ENCODE peak calls at places on chromosomes 2 and 18, in five cellular contexts. L is stimulated activated CD8-positive, alpha-beta memory T cell treated with anti-CD3 and anti-CD28 coated beads, Interleukin-4, amount 100 ng/mL, for 4 hours; P is iPS-NIHi11; B is HT-29; F is activated CD4-positive, alpha-beta T cell treated with anti-CD3 and anti-CD28 coated beads, Interleukin-2, amount 50 U/mL, for 24 hours. I is an unnamed sample.

GRCh38 chr2:31363956-31364750 is 50.4 kb downstream of the XDH start:
- DNase-seq in L (no peak), P (no peak), B (no peak), F (no peak), I (no peak)

GRCh38 chr18:23828426-23828825 is 139.2 kb downstream of the LAMA3 start:
- DNase-seq in L (peak), P (no peak), B (peak), F (peak), I (no peak)

GRCh38 chr2:28277466-28277865 is 115.2 kb upstream of the FOSL2 start:
- DNase-seq in L (no peak), P (no peak), B (no peak), F (no peak), I (no peak)

GRCh38 chr2:108403494-108403893 is 25.7 kb downstream of the SULT1C4 start:
- DNase-seq in L (no peak), P (no peak), B (no peak), F (no peak), I (no peak)

GRCh38 chr2:65227035-65227470 is 578 bp upstream of the ACTR2 start:
- DNase-seq in L (no peak), P (no peak), B (peak), F (no peak), I (no peak)

GRCh38 chr2:48412409-48413259 is 117.3 kb upstream of the STON1 start:
- DNase-seq in L (no peak), P (no peak), B (no peak), F (no peak), I (no peak)

GRCh38 chr18:8912348-8913057 is 190.0 kb upstream of the NDUFV2 start:
- DNase-seq in L (no peak), P (peak), B (no peak), F (no peak), I (no peak)

GRCh38 chr18:23738575-23738974 is 49.3 kb downstream of the LAMA3 start:
- DNase-seq in L (no peak), P (no peak), B (no peak), F (no peak), I (no peak)

GRCh38 chr2:2867371-2867770 is 510.2 kb downstream of the EIPR1 start:
- DNase-seq in L (no peak), P (no peak), B (no peak), F (no peak), I (no peak)

GRCh38 chr18:36809590-36810381 is 19.0 kb downstream of the TPGS2 start:
- DNase-seq in L (no peak), P (peak), B (peak), F (peak), I (no peak)

GRCh38 chr2:188380280-188380679 is 88.6 kb downstream of the GULP1 start:
- DNase-seq in L (no peak), P (no peak), B (peak), F (no peak), I (no peak)